ENCODE peak calls at places on chromosome 1, in four cellular contexts. Q is activated CD4-positive, alpha-beta T cell treated with anti-CD3 and anti-CD28 coated beads, Interleukin-2, amount 50 U/mL, for 4 hours; L is kidney epithelial cell; S is HT1080. N is an unnamed sample.

GRCh38 chr1:24341260-24341659 is 22.1 kb downstream of the GRHL3 start:
- DNase-seq in L (no peak), Q (no peak), S (no peak), N (no peak)

GRCh38 chr1:69497847-69498246 is 69.9 kb upstream of the LRRC7 start:
- DNase-seq in Q (no peak), L (no peak), S (no peak), N (no peak)

GRCh38 chr1:228988655-228989054 is 253.4 kb downstream of the RHOU start:
- DNase-seq in Q (no peak), L (no peak), S (no peak), N (no peak)

GRCh38 chr1:234216116-234216703 is 157.0 kb upstream of the COA6 start:
- DNase-seq in S (no peak), L (no peak), Q (no peak), N (no peak)

GRCh38 chr1:41810446-41810845 is 108.3 kb downstream of the HIVEP3 start:
- DNase-seq in S (peak), Q (peak), L (no peak), N (peak)

GRCh38 chr1:219555031-219555667 is 57.8 kb downstream of the ZC3H11B start:
- DNase-seq in L (peak), S (peak), Q (no peak), N (peak)

GRCh38 chr1:247296599-247297180 is 35.0 kb downstream of the ZNF496 start:
- DNase-seq in S (no peak), L (no peak), Q (no peak), N (no peak)

GRCh38 chr1:169576241-169576933 is 9.9 kb downstream of the F5 start:
- DNase-seq in Q (no peak), S (no peak), L (no peak), N (no peak)

N was measured in bronchial epithelial cell.